ENCODE peak calls at places on chromosome 21, in five cellular contexts. M, N, G, I and W are unnamed samples.

GRCh38 chr21:45853703-45854342 is 127.7 kb upstream of the COL6A1 start:
- DNase-seq in G (no peak), M (no peak), N (no peak), I (no peak), W (no peak)

GRCh38 chr21:45074818-45075605 is 632 bp downstream of the ADARB1 start:
- DNase-seq in I (no peak), N (no peak), G (no peak), M (no peak), W (peak)

GRCh38 chr21:45316871-45317400 is 29.2 kb upstream of the POFUT2 start:
- DNase-seq in M (no peak), G (no peak), I (no peak), N (no peak), W (no peak)

GRCh38 chr21:40186036-40186435 is 318.8 kb downstream of the PCP4 start:
- DNase-seq in I (no peak), G (no peak), M (no peak), N (no peak), W (no peak)

GRCh38 chr21:15797577-15798363 is 68.0 kb downstream of the USP25 start:
- DNase-seq in I (no peak), M (no peak), G (no peak), N (no peak), W (no peak)

GRCh38 chr21:31326478-31327247 is 17.4 kb downstream of the TIAM1 start:
- DNase-seq in G (no peak), I (no peak), M (no peak), N (peak), W (no peak)

GRCh38 chr21:34305605-34306235 is 58.1 kb upstream of the KCNE2 start:
- DNase-seq in I (no peak), G (no peak), M (no peak), N (no peak), W (no peak)

GRCh38 chr21:35063428-35064172 is 14.5 kb upstream of the RUNX1 start:
- DNase-seq in I (no peak), M (no peak), N (no peak), G (no peak), W (no peak)

GRCh38 chr21:16037386-16037785 is 307.6 kb downstream of the USP25 start:
- DNase-seq in G (no peak), M (no peak), N (no peak), I (no peak), W (no peak)

GRCh38 chr21:23009360-23009759 is 2011.2 kb downstream of the NCAM2 start:
- DNase-seq in N (no peak), G (no peak), I (no peak), M (no peak), W (no peak)

GRCh38 chr21:45592208-45592619 is 50.0 kb upstream of the SLC19A1 start:
- DNase-seq in M (no peak), N (peak), I (no peak), G (no peak), W (no peak)

GRCh38 chr21:34129039-34129891 is 55.9 kb downstream of the MRPS6 start:
- DNase-seq in M (peak), I (peak), G (no peak), N (no peak), W (peak)

GRCh38 chr21:44701541-44701940 is 4.6 kb downstream of the KRTAP10-12 start:
- DNase-seq in N (no peak), M (no peak), I (no peak), G (no peak), W (no peak)

GRCh38 chr21:39954570-39954969 is 87.3 kb downstream of the PCP4 start:
- DNase-seq in N (no peak), G (no peak), I (no peak), M (no peak), W (no peak)

GRCh38 chr21:45281411-45282282 is 6.0 kb downstream of the POFUT2 start:
- DNase-seq in I (no peak), G (no peak), M (no peak), N (no peak), W (no peak)

DNA sequence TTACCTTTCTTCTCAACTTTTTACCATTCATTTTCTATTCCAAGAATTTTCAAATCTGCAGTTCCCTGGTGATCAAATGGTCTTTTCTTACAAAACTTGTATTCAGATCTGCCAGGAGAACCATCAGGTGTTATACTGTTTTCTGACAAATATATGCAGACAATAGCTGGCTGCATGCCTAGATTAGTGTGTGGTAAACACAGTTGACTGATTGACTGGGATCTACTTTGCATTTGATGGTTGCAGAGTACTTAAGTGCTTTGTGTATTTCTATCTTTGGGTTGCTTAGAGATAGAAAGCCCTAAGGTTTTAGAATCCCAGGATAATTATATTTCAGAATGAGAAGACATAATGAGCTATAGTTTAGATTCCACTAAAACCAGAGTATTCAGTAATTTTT is 102.0 kb upstream of the CHODL start:
- DNase-seq in M (no peak), I (no peak), G (no peak), N (no peak), W (no peak)
- TF ChIP-seq SUZ12 in M (no peak), I (no peak), G (no peak), N (no peak), W (no peak)

DNA sequence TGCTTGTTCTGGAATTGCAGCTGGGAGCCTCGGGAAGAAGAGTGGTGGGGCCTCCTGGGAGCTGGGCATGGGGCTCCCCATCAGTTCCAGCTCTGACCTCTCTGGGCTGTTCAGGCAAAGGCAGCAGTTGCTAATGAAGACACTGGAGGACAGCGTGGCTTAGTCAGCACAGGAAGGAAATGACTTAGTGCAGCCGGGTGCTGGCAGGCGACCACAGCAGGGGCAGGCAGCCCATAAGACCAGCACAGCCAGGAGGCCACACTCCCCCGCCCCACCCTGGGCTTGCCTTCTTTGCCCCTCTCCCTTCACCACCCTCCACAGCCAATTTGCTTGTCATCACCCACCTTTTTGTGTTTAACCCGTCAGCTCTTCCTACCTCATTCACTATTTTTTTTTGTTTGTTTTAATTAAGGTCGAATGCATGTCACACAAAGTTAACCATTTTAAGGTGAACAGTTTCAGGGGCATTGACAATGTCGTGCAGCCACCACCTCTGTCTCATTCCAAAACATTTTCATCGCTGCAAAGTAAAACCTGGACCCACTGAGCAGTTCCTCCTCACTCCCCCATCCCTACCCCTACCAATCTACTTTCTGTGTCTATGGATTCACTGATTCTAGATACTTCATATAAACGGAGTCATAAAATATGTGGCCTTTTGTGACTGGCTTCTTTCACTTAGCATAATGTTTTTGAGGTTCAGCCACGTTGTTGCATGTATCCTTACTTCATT is 10.9 kb downstream of the OLIG2 start:
- DNase-seq in G (no peak), N (no peak), I (no peak), M (no peak), W (no peak)
- TF ChIP-seq SUZ12 in G (no peak), N (no peak), I (no peak), M (no peak), W (no peak)

GRCh38 chr21:41712201-41712600 is 54.7 kb downstream of the RIPK4 start:
- DNase-seq in M (peak), G (no peak), N (no peak), I (peak), W (no peak)
- TF ChIP-seq SUZ12 in M (no peak), G (no peak), N (no peak), I (no peak), W (no peak)

DNA sequence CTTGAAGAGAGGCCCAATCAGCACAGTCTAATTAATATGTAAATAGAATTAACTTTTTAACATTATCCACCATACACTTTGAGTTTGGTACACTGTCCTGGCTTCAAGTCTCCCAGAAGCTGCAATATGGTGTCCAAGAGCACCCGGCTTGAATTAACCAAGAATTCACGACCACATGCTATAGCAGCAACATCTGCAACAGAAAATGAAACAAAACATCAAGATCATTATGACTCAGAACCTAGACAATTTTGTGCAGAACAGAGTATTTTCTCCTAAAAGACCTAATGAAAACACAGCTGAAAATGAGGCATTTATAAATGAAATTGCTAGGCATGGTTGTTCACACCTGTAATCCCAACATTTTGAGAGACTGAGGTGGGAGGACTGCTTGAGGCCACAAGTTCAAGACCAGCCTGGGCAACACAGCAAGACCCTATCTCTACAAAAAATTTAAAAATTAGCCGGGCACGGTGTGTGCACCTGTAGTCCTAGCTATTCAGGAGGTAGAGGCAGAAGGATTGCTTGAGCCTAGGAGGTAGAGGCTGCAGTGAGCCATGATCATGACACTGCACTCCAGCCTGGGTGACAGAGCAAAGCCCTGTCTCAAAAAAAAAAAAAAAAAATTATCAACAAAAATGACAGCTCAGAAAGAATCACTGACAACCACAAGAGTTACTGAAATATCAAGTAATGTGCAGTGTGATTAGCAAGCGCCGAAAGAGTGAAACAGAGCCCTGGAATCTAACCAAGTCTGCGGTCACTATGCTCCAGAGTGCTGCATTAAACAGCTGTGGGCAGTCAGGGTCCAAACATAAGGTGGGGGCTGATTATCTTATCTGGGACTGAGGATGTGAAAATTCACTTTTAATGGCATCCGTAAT is 45.3 kb downstream of the HSF2BP start:
- DNase-seq in I (no peak), M (no peak), N (peak), G (no peak), W (no peak)
- TF ChIP-seq SUZ12 in I (no peak), M (no peak), N (no peak), G (no peak), W (no peak)

DNA sequence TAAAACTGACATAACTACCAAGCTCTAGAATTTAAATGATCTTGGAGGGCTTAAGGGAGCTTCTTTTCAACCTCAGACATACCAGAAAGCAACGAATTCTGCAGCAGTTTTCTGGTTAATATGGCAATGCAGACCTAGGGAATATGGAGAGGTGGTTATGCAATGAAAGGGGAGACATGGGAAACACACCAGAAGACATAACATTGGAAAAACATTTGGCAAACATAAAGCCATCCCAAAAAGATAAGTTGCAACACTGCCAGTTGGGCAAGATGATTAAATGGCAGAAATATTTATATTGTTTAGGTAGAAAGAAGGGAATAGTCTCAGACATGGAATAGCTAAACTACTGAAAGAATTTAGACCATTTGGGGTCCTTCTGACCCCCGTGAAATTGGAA is 104.5 kb downstream of the KCNJ6 start:
- DNase-seq in M (no peak), I (no peak), N (no peak), G (no peak), W (no peak)
- TF ChIP-seq SUZ12 in M (no peak), I (no peak), N (no peak), G (no peak), W (no peak)